ENCODE peak calls at places on chromosomes 1 and 21, in nine cellular contexts. A is ovary, D is cardiac muscle cell, B is upper lobe of right lung, Y is lung, G is heart right ventricle, S is A673, F is pancreas, V is body of pancreas. T is an unnamed sample. For H3K9me3, the result is how much of the 10 kb centered on the place peaks cover.

GRCh38 chr21:41196990-41197389 is 29.0 kb downstream of the BACE2 start:
- DNase-seq in F (no peak), B (no peak), G (no peak), D (no peak), Y (no peak), S (no peak), V (no peak), A (no peak), T (no peak)

GRCh38 chr1:224707849-224708725 is 92.0 kb downstream of the CNIH3 start:
- DNase-seq in G (no peak), A (peak), V (no peak), Y (no peak), D (no peak), F (no peak), S (peak), B (peak), T (no peak)

GRCh38 chr1:159896086-159896930 is 3.7 kb downstream of the CFAP45 start:
- DNase-seq in S (no peak), B (no peak), G (no peak), Y (no peak), V (no peak), F (no peak), D (no peak), A (no peak), T (no peak)

GRCh38 chr1:209689484-209689883 is 14.3 kb downstream of the G0S2 start:
- DNase-seq in D (no peak), Y (no peak), G (no peak), A (no peak), F (no peak), V (peak), S (peak), B (no peak), T (peak)

GRCh38 chr1:43796111-43796581 is 88.8 kb downstream of the ST3GAL3 start:
- DNase-seq in V (no peak), S (peak), F (no peak), Y (no peak), A (no peak), B (no peak), G (no peak), D (no peak), T (no peak)

GRCh38 chr1:32741417-32742131 is 39.0 kb upstream of the SYNC start:
- DNase-seq in F (peak), D (peak), Y (no peak), A (peak), S (no peak), B (peak), G (no peak), V (peak), T (peak)

GRCh38 chr1:210298296-210298695 is 30.4 kb upstream of the HHAT start:
- DNase-seq in F (no peak), A (no peak), Y (no peak), B (no peak), G (no peak), S (no peak), D (no peak), V (no peak), T (no peak)

GRCh38 chr1:90729484-90730246 is 12.6 kb upstream of the BARHL2 start:
- DNase-seq in A (no peak), D (peak), V (no peak), B (no peak), F (no peak), S (no peak), Y (no peak), G (no peak), T (no peak)

GRCh38 chr1:39490596-39491145 is 765 bp upstream of the BMP8A start:
- DNase-seq in F (peak), D (no peak), G (no peak), V (peak), B (peak), S (no peak), Y (no peak), A (no peak), T (no peak)

GRCh38 chr1:8015809-8016165 is 10.3 kb downstream of the ERRFI1 start:
- DNase-seq in D (no peak), G (no peak), Y (no peak), A (no peak), F (no peak), V (no peak), S (peak), B (no peak), T (no peak)

GRCh38 chr1:21302747-21303715 is 12.8 kb upstream of the ECE1 start:
- DNase-seq in B (no peak), S (no peak), F (no peak), V (no peak), G (no peak), Y (no peak), D (no peak), A (no peak), T (peak)
- TF ChIP-seq CTCF in B (no peak), S (no peak), F (no peak), V (no peak), G (peak), Y (no peak), D (peak), A (no peak), T (no peak)

GRCh38 chr1:52216907-52217458 is 75.1 kb downstream of the ZFYVE9 start:
- DNase-seq in V (no peak), S (no peak), B (no peak), F (no peak), G (no peak), D (no peak), Y (no peak), A (no peak), T (no peak)
- H3K9me3 ChIP-seq in V (under half), S (under half), B (under half), F (under half), G (under half), D (under half), Y (under half), A (under half), T (under half)

GRCh38 chr1:83857108-83857507 is 141.8 kb downstream of the TTLL7 start:
- DNase-seq in G (no peak), Y (no peak), D (peak), V (no peak), F (no peak), A (no peak), S (peak), B (no peak), T (no peak)
- TF ChIP-seq CTCF in G (peak), Y (no peak), D (peak), V (peak), F (no peak), A (no peak), S (peak), B (peak), T (no peak)

GRCh38 chr1:83495560-83495959 is 503.4 kb downstream of the TTLL7 start:
- DNase-seq in F (no peak), Y (no peak), V (no peak), G (no peak), S (no peak), A (no peak), D (no peak), B (no peak), T (peak)

GRCh38 chr1:83493633-83494032 is 505.3 kb downstream of the TTLL7 start:
- DNase-seq in B (no peak), S (no peak), D (no peak), Y (no peak), V (no peak), F (no peak), A (no peak), G (no peak), T (no peak)

GRCh38 chr1:83490988-83491387 is 507.9 kb downstream of the TTLL7 start:
- DNase-seq in S (no peak), F (no peak), Y (no peak), D (no peak), B (no peak), G (no peak), V (no peak), A (no peak), T (no peak)

GRCh38 chr1:83497563-83497962 is 501.4 kb downstream of the TTLL7 start:
- DNase-seq in A (no peak), D (peak), G (no peak), S (no peak), F (no peak), B (no peak), V (no peak), Y (no peak), T (no peak)

GRCh38 chr1:83491930-83492329 is 507.0 kb downstream of the TTLL7 start:
- DNase-seq in G (no peak), D (no peak), S (no peak), V (no peak), A (no peak), Y (no peak), F (no peak), B (no peak), T (no peak)
- H3K9me3 ChIP-seq in G (under half), D (under half), S (under half), V (under half), A (under half), Y (under half), F (under half), B (under half), T (under half)

DNA sequence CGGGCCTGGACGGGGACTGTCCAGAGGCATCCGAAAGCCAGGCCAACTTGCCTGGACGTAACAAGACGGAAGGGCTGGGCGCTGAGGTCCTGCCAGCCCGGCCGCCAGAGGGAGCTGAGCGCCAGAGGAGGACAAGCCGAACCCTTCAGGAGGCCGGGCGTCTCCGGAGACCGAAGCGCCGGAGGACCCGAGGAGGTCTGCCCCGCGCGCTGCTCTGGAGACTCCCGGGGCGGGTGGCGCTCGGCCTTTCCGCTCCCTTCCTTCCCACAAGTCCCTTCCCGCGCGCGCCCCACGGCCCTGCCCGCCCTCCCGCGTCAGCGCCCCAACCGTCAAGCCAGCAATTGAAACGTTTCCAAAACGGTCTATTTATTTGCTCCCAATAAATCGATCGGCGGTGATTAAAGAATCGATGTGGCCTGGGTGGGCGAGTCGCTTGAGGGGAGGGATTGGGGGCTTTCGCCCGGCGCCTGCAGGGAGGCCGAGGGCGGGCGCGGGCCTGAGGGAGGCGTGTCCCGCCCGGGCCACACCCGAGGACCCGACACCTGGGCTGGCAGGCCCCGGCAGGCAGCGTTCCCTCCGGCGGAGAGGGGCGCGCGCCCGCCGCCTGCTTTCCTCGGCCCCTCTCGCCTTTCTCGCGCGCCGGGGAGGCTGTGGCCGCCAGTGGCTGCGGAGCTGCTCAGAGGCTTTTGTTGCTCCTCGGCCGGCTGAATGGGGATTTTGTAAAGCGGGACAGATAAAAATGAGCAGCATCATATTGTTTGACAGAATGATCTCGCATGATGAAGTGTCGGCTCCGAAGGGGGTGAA is 5.2 kb upstream of the FOXD3 start:
- DNase-seq in G (no peak), V (peak), D (peak), F (peak), S (peak), A (no peak), Y (peak), B (peak), T (peak)
- TF ChIP-seq CTCF in G (peak), V (peak), D (peak), F (peak), S (peak), A (no peak), Y (peak), B (peak), T (peak)

GRCh38 chr1:244576259-244576892 is 76.5 kb upstream of the DESI2 start:
- DNase-seq in F (no peak), B (no peak), D (no peak), A (no peak), G (no peak), V (no peak), Y (no peak), S (no peak), T (no peak)
- H3K9me3 ChIP-seq in F (under half), B (under half), D (under half), A (under half), G (half or more), V (under half), Y (under half), S (under half), T (half or more)

GRCh38 chr1:19819701-19820100 is 4.6 kb upstream of the RNF186 start:
- DNase-seq in V (no peak), S (no peak), Y (no peak), A (no peak), B (no peak), G (no peak), F (no peak), D (no peak), T (no peak)

GRCh38 chr1:19828546-19828945 is 13.5 kb upstream of the RNF186 start:
- DNase-seq in B (no peak), F (no peak), D (no peak), S (no peak), Y (no peak), A (no peak), G (no peak), V (no peak), T (no peak)

GRCh38 chr1:19824541-19824940 is 9.5 kb upstream of the RNF186 start:
- DNase-seq in A (no peak), Y (no peak), F (no peak), V (no peak), S (no peak), B (no peak), D (no peak), G (no peak), T (no peak)

GRCh38 chr1:19825298-19825697 is 10.2 kb upstream of the RNF186 start:
- DNase-seq in Y (no peak), G (no peak), D (peak), A (no peak), B (no peak), V (peak), F (peak), S (peak), T (peak)
- TF ChIP-seq CTCF in Y (no peak), G (no peak), D (no peak), A (no peak), B (no peak), V (no peak), F (no peak), S (peak), T (no peak)

T was measured in mucosa of descending colon.